ENCODE peak calls at places on chromosome 20, in ten cellular contexts. Q, R, M, N, D, C, J, K, A and L are unnamed samples.

GRCh38 chr20:51826372-51826771 is 24.1 kb upstream of the SALL4 start:
- DNase-seq in Q (no peak), R (no peak), M (no peak), N (no peak), D (no peak), C (no peak), J (no peak), K (no peak), A (no peak), L (no peak)

GRCh38 chr20:25280051-25280573 is 32.2 kb downstream of the PYGB start:
- DNase-seq in Q (peak; percentile 84), R (no peak), M (no peak), N (no peak), D (no peak), C (peak; percentile 33), J (peak; percentile 79), K (no peak), A (no peak), L (no peak)

GRCh38 chr20:57389695-57390603 is 1.2 kb upstream of the RBM38 start:
- DNase-seq in Q (peak; percentile 84), R (no peak), M (no peak), N (no peak), D (no peak), C (peak; percentile 65), J (no peak), K (no peak), A (no peak), L (no peak)

GRCh38 chr20:50704971-50705370 is 13.6 kb upstream of the RIPOR3 start:
- DNase-seq in Q (no peak), R (no peak), M (no peak), N (no peak), D (no peak), C (no peak), J (no peak), K (no peak), A (peak; percentile 49), L (no peak)

GRCh38 chr20:4573564-4574355 is 147.9 kb upstream of the PRND start:
- DNase-seq in Q (no peak), R (peak; percentile 61), M (peak; percentile 90), N (peak; percentile 79), D (no peak), C (no peak), J (no peak), K (peak; percentile 91), A (peak; percentile 100), L (no peak)

GRCh38 chr20:56417911-56418310 is 5.9 kb downstream of the CASS4 start:
- DNase-seq in Q (no peak), R (no peak), M (peak; percentile 17), N (no peak), D (no peak), C (no peak), J (no peak), K (no peak), A (no peak), L (no peak)

GRCh38 chr20:19828233-19828632 is 70.2 kb downstream of the RIN2 start:
- DNase-seq in Q (no peak), R (no peak), M (peak; percentile 68), N (no peak), D (peak; percentile 40), C (no peak), J (no peak), K (no peak), A (no peak), L (no peak)

GRCh38 chr20:53582574-53583351 is 10.9 kb downstream of the ZNF217 start:
- DNase-seq in Q (no peak), R (no peak), M (peak; percentile 100), N (peak; percentile 55), D (no peak), C (no peak), J (peak; percentile 26), K (peak; percentile 95), A (peak; percentile 74), L (no peak)

GRCh38 chr20:48157970-48158369 is 372.7 kb upstream of the SULF2 start:
- DNase-seq in Q (no peak), R (no peak), M (peak; percentile 10), N (no peak), D (no peak), C (no peak), J (no peak), K (no peak), A (no peak), L (no peak)

GRCh38 chr20:48150568-48150967 is 365.3 kb upstream of the SULF2 start:
- DNase-seq in Q (no peak), R (no peak), M (no peak), N (no peak), D (no peak), C (no peak), J (no peak), K (no peak), A (no peak), L (no peak)

GRCh38 chr20:53631909-53632662 is 38.4 kb upstream of the ZNF217 start:
- DNase-seq in Q (no peak), R (no peak), M (no peak), N (no peak), D (no peak), C (no peak), J (no peak), K (no peak), A (no peak), L (no peak)

GRCh38 chr20:21712443-21713059 is 7.1 kb downstream of the PAX1 start:
- DNase-seq in Q (no peak), R (no peak), M (no peak), N (no peak), D (no peak), C (no peak), J (no peak), K (no peak), A (no peak), L (no peak)

GRCh38 chr20:23241416-23241815 is 109.2 kb upstream of the NXT1 start:
- DNase-seq in Q (no peak), R (no peak), M (no peak), N (no peak), D (no peak), C (no peak), J (no peak), K (no peak), A (no peak), L (no peak)

GRCh38 chr20:59667981-59668515 is 63.7 kb downstream of the PHACTR3 start:
- DNase-seq in Q (no peak), R (no peak), M (no peak), N (no peak), D (no peak), C (no peak), J (no peak), K (no peak), A (no peak), L (no peak)

GRCh38 chr20:6122873-6123649 is at the start of gene FERMT1:
- DNase-seq in Q (peak; percentile 80), R (peak; percentile 45), M (peak; percentile 97), N (no peak), D (peak; percentile 79), C (peak; percentile 88), J (peak; percentile 68), K (peak; percentile 66), A (no peak), L (peak; percentile 51)
- TF ChIP-seq CTCF in Q (peak; percentile 27), R (peak; percentile 8), M (peak; percentile 39), N (peak; percentile 28), D (peak; percentile 31), C (no peak), J (no peak), K (peak; percentile 41), A (no peak), L (no peak)

GRCh38 chr20:38987777-38988176 is 25.6 kb downstream of the DHX35 start:
- DNase-seq in Q (no peak), R (no peak), M (no peak), N (no peak), D (no peak), C (no peak), J (no peak), K (no peak), A (no peak), L (no peak)

GRCh38 chr20:38990728-38991127 is 28.6 kb downstream of the DHX35 start:
- DNase-seq in Q (no peak), R (no peak), M (peak; percentile 14), N (no peak), D (no peak), C (no peak), J (no peak), K (no peak), A (no peak), L (no peak)

GRCh38 chr20:38985060-38985459 is 22.9 kb downstream of the DHX35 start:
- DNase-seq in Q (no peak), R (no peak), M (peak; percentile 14), N (no peak), D (no peak), C (no peak), J (no peak), K (no peak), A (no peak), L (no peak)

GRCh38 chr20:38985603-38986170 is 23.5 kb downstream of the DHX35 start:
- DNase-seq in Q (no peak), R (peak; percentile 68), M (peak; percentile 7), N (peak; percentile 55), D (no peak), C (no peak), J (no peak), K (peak; percentile 94), A (peak; percentile 95), L (no peak)

DNA sequence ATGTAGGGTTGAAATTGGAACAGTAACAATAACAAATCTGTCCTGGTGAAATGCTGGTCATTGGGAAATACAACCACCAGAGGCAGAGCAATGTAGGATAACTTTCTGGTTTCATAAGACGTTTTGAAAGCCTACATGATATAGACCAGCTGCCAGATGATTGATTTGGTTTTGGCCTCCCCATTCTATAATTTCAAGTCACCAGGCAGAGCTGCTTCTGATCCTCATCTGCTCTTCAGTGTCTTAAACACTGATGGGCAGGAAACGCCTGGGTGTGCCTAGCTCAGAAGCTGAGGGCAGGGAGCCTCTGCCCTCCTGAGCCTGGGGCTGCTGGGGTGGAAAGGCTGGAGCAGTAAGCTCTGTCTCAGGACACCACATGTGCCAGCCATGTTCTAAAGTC is 24.5 kb downstream of the DHX35 start:
- DNase-seq in Q (no peak), R (no peak), M (no peak), N (no peak), D (no peak), C (no peak), J (no peak), K (no peak), A (no peak), L (no peak)
- TF ChIP-seq CTCF in Q (no peak), R (no peak), M (no peak), N (no peak), D (peak; percentile 12), C (no peak), J (no peak), K (no peak), A (no peak), L (no peak)

DNA sequence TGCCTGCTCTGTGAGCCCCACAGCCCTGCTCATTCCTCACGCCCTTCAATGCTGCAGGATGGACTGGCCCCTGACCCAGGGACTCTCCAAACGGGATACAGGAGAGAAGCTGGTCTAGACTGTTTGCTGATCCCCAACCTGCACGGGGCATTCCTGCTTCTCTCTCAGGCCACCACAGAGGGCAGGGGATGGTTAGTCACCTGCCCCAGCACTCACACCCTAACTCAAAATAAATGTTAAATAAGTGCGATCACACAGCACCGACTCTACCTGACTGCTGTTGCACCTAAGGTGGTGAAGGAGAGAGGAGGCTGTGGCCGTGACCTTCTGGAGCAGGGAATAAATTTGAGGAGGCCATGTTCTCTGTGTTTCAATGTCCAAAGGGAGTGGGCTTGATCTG is 39.9 kb upstream of the TGM6 start:
- DNase-seq in Q (no peak), R (no peak), M (no peak), N (no peak), D (no peak), C (no peak), J (no peak), K (no peak), A (no peak), L (no peak)
- TF ChIP-seq CTCF in Q (no peak), R (no peak), M (no peak), N (no peak), D (no peak), C (no peak), J (no peak), K (no peak), A (no peak), L (no peak)

GRCh38 chr20:36285746-36286447 is 20.2 kb upstream of the DLGAP4 start:
- DNase-seq in Q (no peak), R (no peak), M (no peak), N (no peak), D (no peak), C (no peak), J (no peak), K (no peak), A (no peak), L (no peak)
- TF ChIP-seq CTCF in Q (no peak), R (no peak), M (no peak), N (no peak), D (no peak), C (no peak), J (no peak), K (no peak), A (no peak), L (no peak)